ENCODE peak calls at places on chromosome 7, in four cellular contexts. B is MCF 10A, A is thoracic aorta, F is AG20443. Q is an unnamed sample.

GRCh38 chr7:139200382-139200781 is 30.7 kb upstream of the UBN2 start:
- DNase-seq in A (no peak), F (no peak), B (no peak), Q (no peak)

GRCh38 chr7:11607676-11608075 is 224.3 kb downstream of the THSD7A start:
- DNase-seq in A (no peak), F (no peak), B (no peak), Q (no peak)

GRCh38 chr7:129501760-129502707 is at the start of gene SMKR1:
- DNase-seq in F (peak), B (peak), A (no peak), Q (peak)

GRCh38 chr7:151342811-151343210 is 1.2 kb downstream of the NUB1 start:
- DNase-seq in B (no peak), A (no peak), F (no peak), Q (no peak)

GRCh38 chr7:117941138-117941810 is 68.0 kb upstream of the CTTNBP2 start:
- DNase-seq in F (no peak), B (no peak), A (no peak), Q (no peak)

GRCh38 chr7:25495342-25495855 is 267.1 kb upstream of the NPVF start:
- DNase-seq in B (no peak), A (no peak), F (no peak), Q (no peak)

GRCh38 chr7:141731476-141732149 is 6.5 kb upstream of the SSBP1 start:
- DNase-seq in F (peak), A (no peak), B (no peak), Q (no peak)

GRCh38 chr7:29340691-29341090 is 146.1 kb downstream of the CHN2 start:
- DNase-seq in B (no peak), F (no peak), A (no peak), Q (no peak)

GRCh38 chr7:19143930-19144574 is 1.2 kb downstream of the FERD3L start:
- DNase-seq in A (no peak), F (peak), B (no peak), Q (no peak)

GRCh38 chr7:135670179-135670578 is 7.9 kb downstream of the STMP1 start:
- DNase-seq in A (no peak), F (peak), B (peak), Q (no peak)

GRCh38 chr7:79462334-79462733 is 8.9 kb upstream of the MAGI2 start:
- DNase-seq in F (no peak), A (no peak), B (no peak), Q (no peak)

GRCh38 chr7:106064329-106064728 is 47.8 kb downstream of the SYPL1 start:
- DNase-seq in A (no peak), B (no peak), F (no peak), Q (no peak)

GRCh38 chr7:44965937-44966730 is 12.7 kb downstream of the MYO1G start:
- DNase-seq in F (peak), B (no peak), A (no peak), Q (peak)

GRCh38 chr7:55178863-55179773 is 160.3 kb downstream of the EGFR start:
- DNase-seq in F (no peak), A (no peak), B (no peak), Q (no peak)

GRCh38 chr7:67267914-67268313 is 271.3 kb downstream of the TYW1 start:
- DNase-seq in B (no peak), F (no peak), A (no peak), Q (no peak)

GRCh38 chr7:151876899-151877777 is at the start of gene PRKAG2:
- DNase-seq in B (peak), A (peak), F (peak), Q (peak)

GRCh38 chr7:34845666-34846361 is 187.8 kb downstream of the NPSR1 start:
- DNase-seq in B (peak), F (no peak), A (no peak), Q (no peak)

GRCh38 chr7:1758417-1758858 is 88.4 kb downstream of the ELFN1 start:
- DNase-seq in F (peak), A (no peak), B (peak), Q (peak)

GRCh38 chr7:138257459-138258193 is 181.4 kb downstream of the AKR1D1 start:
- DNase-seq in A (no peak), F (no peak), B (no peak), Q (no peak)

GRCh38 chr7:100152404-100152803 is 3.7 kb downstream of the LAMTOR4 start:
- DNase-seq in F (no peak), B (no peak), A (no peak), Q (no peak)

GRCh38 chr7:68364871-68365625 is 1233.2 kb upstream of the AUTS2 start:
- DNase-seq in A (no peak), F (no peak), B (no peak), Q (no peak)

GRCh38 chr7:119711104-119711503 is 561.9 kb upstream of the KCND2 start:
- DNase-seq in B (no peak), A (no peak), F (no peak), Q (no peak)

GRCh38 chr7:135362871-135363270 is 129.2 kb downstream of the STRA8 start:
- DNase-seq in B (no peak), A (no peak), F (no peak), Q (no peak)

GRCh38 chr7:51021906-51022570 is 239.3 kb upstream of the GRB10 start:
- DNase-seq in A (no peak), F (no peak), B (no peak), Q (no peak)

GRCh38 chr7:128550920-128551319 is 74.4 kb downstream of the METTL2B start:
- DNase-seq in A (no peak), B (no peak), F (no peak), Q (no peak)

GRCh38 chr7:148849393-148850098 is 34.5 kb downstream of the EZH2 start:
- DNase-seq in F (no peak), A (no peak), B (no peak), Q (no peak)

GRCh38 chr7:48811071-48811470 is 113.3 kb upstream of the CDC14C start:
- DNase-seq in A (no peak), B (no peak), F (no peak), Q (no peak)

GRCh38 chr7:99767662-99768061 is 16.3 kb downstream of the CYP3A4 start:
- DNase-seq in F (no peak), A (no peak), B (no peak), Q (no peak)

Q was measured in stimulated activated naive CD8-positive, alpha-beta T cell treated with anti-CD3 and anti-CD28 coated beads, Interleukin-15, Interleukin-2, amounts not matched to agents 100 U/mL and 50 U/mL, for 24 hours.